ENCODE peak calls at places on chromosomes 13 and 19, in four cellular contexts. C, F, Y and L are unnamed samples.
A peak's percentile ranks its signal among the peaks of the same experiment; 100 is the strongest.

GRCh38 chr13:49620170-49620621 is 8.1 kb upstream of the ARL11 start:
- DNase-seq in C (no peak), F (no peak), Y (no peak), L (no peak)

GRCh38 chr19:18522124-18522861 is 423 bp upstream of the ELL start:
- DNase-seq in C (peak; percentile 100), F (peak; percentile 100), Y (peak; percentile 100), L (peak; percentile 100)

GRCh38 chr13:34201050-34201913 is 383.3 kb downstream of the RFC3 start:
- DNase-seq in C (no peak), F (no peak), Y (no peak), L (no peak)

GRCh38 chr19:45340232-45340898 is at the start of gene KLC3:
- DNase-seq in C (no peak), F (peak; percentile 63), Y (no peak), L (no peak)

GRCh38 chr19:38513762-38514167 is 80.3 kb downstream of the RYR1 start:
- DNase-seq in C (no peak), F (no peak), Y (no peak), L (no peak)

GRCh38 chr19:31402529-31402928 is 53.3 kb upstream of the TSHZ3 start:
- DNase-seq in C (no peak), F (no peak), Y (no peak), L (no peak)

GRCh38 chr19:2869618-2870017 is 2.5 kb downstream of the ZNF556 start:
- DNase-seq in C (no peak), F (no peak), Y (no peak), L (no peak)

GRCh38 chr13:68944272-68944671 is 1163.4 kb upstream of the ATXN8OS start:
- DNase-seq in C (no peak), F (no peak), Y (no peak), L (no peak)

GRCh38 chr13:42796747-42797356 is 15.5 kb downstream of the FAM216B start:
- DNase-seq in C (no peak), F (no peak), Y (no peak), L (no peak)

GRCh38 chr19:4369109-4369887 is 25.9 kb downstream of the MPND start:
- DNase-seq in C (peak; percentile 66), F (peak; percentile 86), Y (no peak), L (no peak)

GRCh38 chr19:54133312-54133956 is 4.1 kb upstream of the CNOT3 start:
- DNase-seq in C (no peak), F (no peak), Y (no peak), L (no peak)

GRCh38 chr13:107210216-107211010 is 642.5 kb upstream of the ARGLU1 start:
- DNase-seq in C (no peak), F (no peak), Y (no peak), L (no peak)

GRCh38 chr13:46893820-46894533 is 2.9 kb downstream of the HTR2A start:
- DNase-seq in C (no peak), F (peak; percentile 68), Y (peak; percentile 62), L (no peak)

GRCh38 chr19:48196933-48197665 is 26.6 kb downstream of the ZSWIM9 start:
- DNase-seq in C (no peak), F (no peak), Y (no peak), L (no peak)

GRCh38 chr19:5293607-5294089 is 47.0 kb downstream of the PTPRS start:
- DNase-seq in C (no peak), F (no peak), Y (peak; percentile 43), L (no peak)

GRCh38 chr13:101424381-101425155 is 8.3 kb upstream of the NALCN start:
- DNase-seq in C (no peak), F (no peak), Y (no peak), L (no peak)

GRCh38 chr19:18460900-18461299 is 23.0 kb upstream of the ISYNA1 start:
- DNase-seq in C (no peak), F (no peak), Y (no peak), L (no peak)

GRCh38 chr13:60620611-60621395 is 223.8 kb downstream of the TDRD3 start:
- DNase-seq in C (no peak), F (no peak), Y (no peak), L (no peak)

GRCh38 chr19:3310280-3310679 is 56.1 kb upstream of the NFIC start:
- DNase-seq in C (no peak), F (no peak), Y (no peak), L (no peak)

GRCh38 chr13:48431431-48431830 is 18.5 kb upstream of the LPAR6 start:
- DNase-seq in C (no peak), F (no peak), Y (no peak), L (no peak)

GRCh38 chr13:40697711-40698110 is 31.3 kb upstream of the FOXO1 start:
- DNase-seq in C (no peak), F (no peak), Y (no peak), L (no peak)

GRCh38 chr19:46806651-46807050 is 18.3 kb upstream of the SLC1A5 start:
- DNase-seq in C (no peak), F (no peak), Y (no peak), L (no peak)
- TF ChIP-seq CTCF in C (no peak), F (no peak), Y (no peak), L (no peak)

DNA sequence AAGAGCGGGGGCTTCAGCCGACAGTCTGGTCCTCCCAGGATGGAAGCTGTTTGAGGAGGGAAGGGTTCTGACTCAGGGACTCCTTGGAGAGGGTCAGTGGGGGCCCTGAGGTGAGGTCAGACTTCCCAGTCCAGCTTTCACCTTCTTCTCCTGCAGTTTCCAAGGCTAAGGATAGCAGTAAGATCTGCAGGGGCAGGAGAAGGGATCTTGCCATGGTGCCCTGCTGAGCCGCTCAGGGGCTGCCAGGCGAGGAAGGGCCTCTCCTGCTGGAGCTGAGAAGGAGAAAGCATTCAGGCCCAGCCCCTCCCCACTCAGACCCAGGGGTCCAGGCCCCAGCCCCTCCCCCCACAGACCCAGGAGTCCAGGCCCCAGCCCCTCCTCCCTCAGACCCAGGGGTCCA is 1.5 kb downstream of the KLK7 start:
- DNase-seq in C (no peak), F (no peak), Y (no peak), L (no peak)
- H3K27me3 ChIP-seq in C (no peaks in the 10 kb centered on the region), F (no peaks in the 10 kb centered on the region), Y (no peaks in the 10 kb centered on the region), L (no peaks in the 10 kb centered on the region)

DNA sequence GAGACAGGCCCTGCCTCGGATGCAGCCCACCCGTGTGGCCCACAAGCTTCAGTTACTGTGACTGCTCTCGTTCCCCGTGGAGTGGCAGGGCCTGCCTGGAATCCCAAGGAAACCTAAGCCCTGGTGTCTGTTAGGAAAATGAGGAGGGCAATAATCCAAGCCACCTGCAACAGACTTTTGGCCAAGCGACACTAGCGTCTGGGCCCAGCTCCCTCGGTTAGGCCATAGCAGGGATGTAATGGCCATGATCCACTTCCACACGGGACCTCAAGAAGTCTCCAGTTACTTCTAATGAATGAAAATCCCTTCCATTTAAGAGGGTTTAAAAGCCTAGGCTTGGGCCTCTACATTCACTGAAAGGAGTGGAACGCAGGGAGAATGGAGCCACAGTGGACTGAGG is 8.9 kb downstream of the ZC3H4 start:
- DNase-seq in C (no peak), F (no peak), Y (no peak), L (no peak)
- H3K27ac ChIP-seq in C (peak overlapping the region; percentile 87), F (no peak overlapping the region), Y (no peak overlapping the region), L (no peak overlapping the region)

DNA sequence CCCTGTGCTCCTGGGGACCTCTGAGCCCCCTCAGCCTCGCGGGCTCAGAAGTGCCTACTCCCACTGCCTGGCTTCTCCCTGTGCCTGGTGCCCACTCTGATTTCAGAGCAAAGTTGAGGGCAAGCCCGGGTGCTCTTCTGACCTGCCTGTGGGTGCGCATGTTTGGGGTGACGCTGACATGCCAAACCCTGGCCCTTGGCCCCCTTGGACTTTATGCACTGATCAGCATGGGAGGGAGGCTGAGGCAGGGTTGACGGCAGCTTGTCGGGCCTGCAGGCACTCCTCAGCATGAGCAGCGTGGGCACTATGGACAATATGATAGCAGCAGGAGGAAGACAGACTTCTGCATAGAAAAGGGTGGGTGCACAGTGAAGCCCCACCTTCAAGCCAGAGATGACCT is 279.3 kb upstream of the KLF12 start:
- DNase-seq in C (no peak), F (no peak), Y (no peak), L (no peak)
- TF ChIP-seq CTCF in C (no peak), F (no peak), Y (no peak), L (no peak)

GRCh38 chr19:1363599-1363998 is 20.1 kb upstream of the NDUFS7 start:
- DNase-seq in C (no peak), F (no peak), Y (no peak), L (no peak)

GRCh38 chr19:1361601-1362384 is 21.9 kb upstream of the NDUFS7 start:
- DNase-seq in C (no peak), F (no peak), Y (no peak), L (no peak)

GRCh38 chr19:1360126-1360817 is 23.4 kb upstream of the NDUFS7 start:
- DNase-seq in C (no peak), F (no peak), Y (no peak), L (no peak)

GRCh38 chr19:1362385-1363257 is 21.1 kb upstream of the NDUFS7 start:
- DNase-seq in C (no peak), F (no peak), Y (no peak), L (no peak)

DNA sequence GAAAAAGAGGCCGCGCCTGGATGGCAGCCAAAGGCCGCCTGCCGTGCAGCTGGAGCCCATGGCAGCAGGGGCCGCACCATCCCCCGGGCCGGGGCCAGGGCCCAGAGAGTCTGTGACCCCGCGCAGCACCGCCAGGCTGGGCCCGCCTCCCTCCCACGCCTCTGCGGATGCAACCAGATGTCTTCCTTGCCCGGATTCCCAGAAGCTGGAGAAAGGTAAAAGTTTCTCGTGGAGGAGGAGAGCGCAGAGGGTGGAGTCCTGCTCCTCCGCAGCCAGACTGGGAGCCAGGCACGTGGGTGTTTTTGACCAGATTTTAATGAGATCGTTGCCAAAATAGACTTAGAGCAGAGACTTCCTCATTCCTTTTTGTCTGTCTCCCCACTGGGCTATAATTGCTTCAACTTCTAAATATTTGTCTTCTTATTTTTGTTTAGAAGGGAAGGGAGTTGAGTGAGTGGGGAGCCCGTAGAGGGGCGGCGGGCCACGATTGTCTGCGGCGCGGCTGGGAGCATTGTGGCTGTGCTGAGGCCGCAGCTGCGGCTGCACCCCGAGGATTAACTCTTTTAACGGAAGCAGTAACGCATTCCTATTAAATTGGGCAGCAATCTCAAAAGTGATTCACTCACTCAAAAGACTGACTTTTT is 22.8 kb upstream of the NDUFS7 start:
- DNase-seq in C (no peak), F (no peak), Y (peak; percentile 78), L (no peak)
- H3K27me3 ChIP-seq in C (no peaks in the 10 kb centered on the region), F (no peaks in the 10 kb centered on the region), Y (no peaks in the 10 kb centered on the region), L (no peaks in the 10 kb centered on the region)

DNA sequence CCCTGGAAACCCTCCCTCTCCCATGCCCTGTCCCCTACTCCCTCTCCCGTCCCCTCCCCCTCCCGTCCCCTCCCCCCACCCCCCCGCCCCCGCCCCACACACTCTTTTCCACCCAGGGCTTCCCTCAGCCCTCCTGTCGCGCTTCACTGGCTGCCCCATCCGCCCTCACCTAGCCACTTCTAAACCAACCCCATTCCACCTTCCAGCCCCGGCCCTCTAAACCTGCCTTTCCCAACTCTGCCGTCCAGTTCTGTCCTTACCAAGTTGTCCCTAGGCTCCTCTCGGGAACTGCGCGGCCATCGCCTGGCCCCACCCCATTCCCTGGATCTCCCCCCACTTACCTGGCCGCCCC is 972 bp downstream of the RGL3 start:
- DNase-seq in C (no peak), F (no peak), Y (no peak), L (no peak)
- H3K27ac ChIP-seq in C (peak overlapping the region; percentile 40), F (no peak overlapping the region), Y (no peak overlapping the region), L (no peak overlapping the region)

GRCh38 chr13:103190841-103191240 is 124.6 kb upstream of the SLC10A2 start:
- DNase-seq in C (no peak), F (no peak), Y (no peak), L (no peak)

GRCh38 chr13:103187621-103188020 is 121.4 kb upstream of the SLC10A2 start:
- DNase-seq in C (no peak), F (no peak), Y (no peak), L (no peak)

GRCh38 chr13:103184413-103184812 is 118.2 kb upstream of the SLC10A2 start:
- DNase-seq in C (no peak), F (no peak), Y (no peak), L (no peak)

GRCh38 chr13:103188688-103189326 is 122.6 kb upstream of the SLC10A2 start:
- DNase-seq in C (no peak), F (no peak), Y (no peak), L (no peak)
- TF ChIP-seq CTCF in C (peak; percentile 17), F (peak; percentile 41), Y (no peak), L (peak; percentile 22)